ENCODE peak calls at places on chromosomes 13 and 19, in five cellular contexts. One of them, this sample, is unnamed.

GRCh38 chr13:107043016-107043957 is 475.4 kb upstream of the ARGLU1 start:
- DNase-seq in CD8-positive, alpha-beta T cell: no peak
- DNase-seq in GM12865: no peak
- DNase-seq in ovary: no peak
- DNase-seq in heart left ventricle: no peak
- DNase-seq in this sample: peak

GRCh38 chr13:114146173-114146572 is 13.8 kb upstream of the RASA3 start:
- DNase-seq in CD8-positive, alpha-beta T cell: no peak
- DNase-seq in ovary: no peak
- DNase-seq in GM12865: no peak
- DNase-seq in heart left ventricle: no peak
- DNase-seq in this sample: no peak

GRCh38 chr13:30025351-30025750 is 174.9 kb upstream of the UBL3 start:
- DNase-seq in ovary: no peak
- DNase-seq in heart left ventricle: no peak
- DNase-seq in CD8-positive, alpha-beta T cell: no peak
- DNase-seq in GM12865: no peak
- DNase-seq in this sample: no peak

GRCh38 chr13:74466015-74466414 is 331.8 kb upstream of the KLF12 start:
- DNase-seq in heart left ventricle: no peak
- DNase-seq in ovary: no peak
- DNase-seq in CD8-positive, alpha-beta T cell: no peak
- DNase-seq in GM12865: no peak
- DNase-seq in this sample: no peak

GRCh38 chr19:37877147-37877546 is 29.2 kb downstream of the WDR87 start:
- DNase-seq in CD8-positive, alpha-beta T cell: no peak
- DNase-seq in ovary: no peak
- DNase-seq in heart left ventricle: no peak
- DNase-seq in GM12865: no peak
- DNase-seq in this sample: no peak

GRCh38 chr19:19064811-19065745 is 1.3 kb downstream of the SLC25A42 start:
- DNase-seq in ovary: no peak
- DNase-seq in CD8-positive, alpha-beta T cell: peak
- DNase-seq in heart left ventricle: peak
- DNase-seq in GM12865: peak
- DNase-seq in this sample: no peak

GRCh38 chr19:38068851-38069250 is 155.2 kb downstream of the DPF1 start:
- DNase-seq in heart left ventricle: no peak
- DNase-seq in ovary: no peak
- DNase-seq in GM12865: no peak
- DNase-seq in CD8-positive, alpha-beta T cell: no peak
- DNase-seq in this sample: no peak

GRCh38 chr13:112446347-112446861 is 70.2 kb downstream of the SPACA7 start:
- DNase-seq in heart left ventricle: no peak
- DNase-seq in CD8-positive, alpha-beta T cell: no peak
- DNase-seq in GM12865: no peak
- DNase-seq in ovary: no peak
- DNase-seq in this sample: no peak

GRCh38 chr19:10219678-10220077 is 11.5 kb downstream of the S1PR2 start:
- DNase-seq in ovary: no peak
- DNase-seq in heart left ventricle: no peak
- DNase-seq in GM12865: peak
- DNase-seq in CD8-positive, alpha-beta T cell: no peak
- DNase-seq in this sample: no peak

GRCh38 chr13:111941845-111942447 is 125.0 kb upstream of the SOX1 start:
- DNase-seq in CD8-positive, alpha-beta T cell: no peak
- DNase-seq in heart left ventricle: no peak
- DNase-seq in ovary: no peak
- DNase-seq in GM12865: no peak
- DNase-seq in this sample: no peak

GRCh38 chr13:79803939-79804487 is 323.1 kb downstream of the NDFIP2 start:
- DNase-seq in ovary: no peak
- DNase-seq in heart left ventricle: no peak
- DNase-seq in CD8-positive, alpha-beta T cell: no peak
- DNase-seq in GM12865: no peak
- DNase-seq in this sample: no peak

GRCh38 chr19:2275588-2276428 is 6.2 kb downstream of the PEAK3 start:
- DNase-seq in heart left ventricle: peak
- DNase-seq in CD8-positive, alpha-beta T cell: no peak
- DNase-seq in ovary: peak
- DNase-seq in GM12865: no peak
- DNase-seq in this sample: no peak

GRCh38 chr13:60080871-60081270 is 82.9 kb downstream of the DIAPH3 start:
- DNase-seq in GM12865: no peak
- DNase-seq in heart left ventricle: no peak
- DNase-seq in CD8-positive, alpha-beta T cell: no peak
- DNase-seq in ovary: no peak
- DNase-seq in this sample: no peak

GRCh38 chr19:29858000-29858596 is 46.3 kb downstream of the CCNE1 start:
- DNase-seq in ovary: no peak
- DNase-seq in GM12865: peak
- DNase-seq in CD8-positive, alpha-beta T cell: peak
- DNase-seq in heart left ventricle: no peak
- DNase-seq in this sample: no peak

GRCh38 chr13:42065414-42065813 is 17.0 kb downstream of the DGKH start:
- DNase-seq in CD8-positive, alpha-beta T cell: no peak
- DNase-seq in GM12865: no peak
- DNase-seq in heart left ventricle: no peak
- DNase-seq in ovary: no peak
- DNase-seq in this sample: no peak

GRCh38 chr13:51928231-51928630 is 66.5 kb downstream of the CCDC70 start:
- DNase-seq in ovary: no peak
- DNase-seq in CD8-positive, alpha-beta T cell: no peak
- DNase-seq in heart left ventricle: no peak
- DNase-seq in GM12865: peak
- DNase-seq in this sample: no peak

GRCh38 chr19:18202759-18203407 is 959 bp downstream of the RAB3A start:
- DNase-seq in heart left ventricle: peak
- DNase-seq in ovary: peak
- DNase-seq in GM12865: peak
- DNase-seq in CD8-positive, alpha-beta T cell: peak
- DNase-seq in this sample: no peak

GRCh38 chr13:30971575-30971974 is 39.1 kb downstream of the TEX26 start:
- DNase-seq in CD8-positive, alpha-beta T cell: no peak
- DNase-seq in ovary: no peak
- DNase-seq in heart left ventricle: no peak
- DNase-seq in GM12865: no peak
- DNase-seq in this sample: no peak

GRCh38 chr19:5692785-5693194 is 2.7 kb downstream of the RPL36 start:
- DNase-seq in GM12865: no peak
- DNase-seq in CD8-positive, alpha-beta T cell: no peak
- DNase-seq in heart left ventricle: no peak
- DNase-seq in ovary: no peak
- DNase-seq in this sample: no peak

GRCh38 chr13:33544308-33544707 is 258.8 kb upstream of the STARD13 start:
- DNase-seq in CD8-positive, alpha-beta T cell: no peak
- DNase-seq in GM12865: no peak
- DNase-seq in heart left ventricle: no peak
- DNase-seq in ovary: no peak
- DNase-seq in this sample: no peak

GRCh38 chr19:14718522-14719113 is 28.8 kb downstream of the ZNF333 start:
- DNase-seq in GM12865: no peak
- DNase-seq in CD8-positive, alpha-beta T cell: no peak
- DNase-seq in ovary: no peak
- DNase-seq in heart left ventricle: no peak
- DNase-seq in this sample: no peak

GRCh38 chr19:55605637-55606470 is at the start of gene ZNF865:
- DNase-seq in ovary: peak
- DNase-seq in GM12865: peak
- DNase-seq in CD8-positive, alpha-beta T cell: peak
- DNase-seq in heart left ventricle: peak
- DNase-seq in this sample: peak

GRCh38 chr19:46073268-46073922 is 32.6 kb upstream of the IGFL4 start:
- DNase-seq in heart left ventricle: no peak
- DNase-seq in CD8-positive, alpha-beta T cell: no peak
- DNase-seq in GM12865: no peak
- DNase-seq in ovary: no peak
- DNase-seq in this sample: no peak

GRCh38 chr19:46944123-46944718 is 75.4 kb upstream of the NPAS1 start:
- DNase-seq in heart left ventricle: no peak
- DNase-seq in CD8-positive, alpha-beta T cell: no peak
- DNase-seq in ovary: no peak
- DNase-seq in GM12865: no peak
- DNase-seq in this sample: no peak

GRCh38 chr19:35860436-35860817 is 3.7 kb downstream of the KIRREL2 start:
- DNase-seq in heart left ventricle: no peak
- DNase-seq in ovary: no peak
- DNase-seq in CD8-positive, alpha-beta T cell: no peak
- DNase-seq in GM12865: no peak
- DNase-seq in this sample: no peak
- TF ChIP-seq CTCF in heart left ventricle: no peak
- TF ChIP-seq CTCF in ovary: no peak
- TF ChIP-seq CTCF in CD8-positive, alpha-beta T cell: no peak
- TF ChIP-seq CTCF in GM12865: no peak
- TF ChIP-seq CTCF in this sample: no peak

DNA sequence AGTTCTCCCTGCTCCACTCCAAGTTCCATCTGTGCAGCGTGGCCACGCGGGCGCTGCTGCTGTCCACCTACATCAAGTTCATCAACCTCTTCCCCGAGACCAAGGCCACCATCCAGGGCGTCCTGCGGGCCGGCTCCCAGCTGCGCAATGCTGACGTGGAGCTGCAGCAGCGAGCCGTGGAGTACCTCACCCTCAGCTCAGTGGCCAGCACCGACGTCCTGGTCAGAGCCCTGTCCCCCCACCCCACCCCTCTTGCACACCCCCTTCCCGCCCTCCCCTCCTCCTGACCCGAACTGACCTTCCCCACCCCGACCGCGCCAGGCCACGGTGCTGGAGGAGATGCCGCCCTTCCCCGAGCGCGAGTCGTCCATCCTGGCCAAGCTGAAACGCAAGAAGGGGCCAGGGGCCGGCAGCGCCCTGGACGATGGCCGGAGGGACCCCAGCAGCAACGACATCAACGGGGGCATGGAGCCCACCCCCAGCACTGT is 11.6 kb downstream of the FUZ start:
- DNase-seq in GM12865: no peak
- DNase-seq in ovary: no peak
- DNase-seq in CD8-positive, alpha-beta T cell: no peak
- DNase-seq in heart left ventricle: no peak
- DNase-seq in this sample: no peak
- H3K4me3 ChIP-seq in GM12865: no peak
- H3K4me3 ChIP-seq in ovary: peak
- H3K4me3 ChIP-seq in CD8-positive, alpha-beta T cell: no peak
- H3K4me3 ChIP-seq in heart left ventricle: peak
- H3K4me3 ChIP-seq in this sample: peak

GRCh38 chr13:108227651-108228272 is 9.6 kb downstream of the ABHD13 start:
- DNase-seq in ovary: no peak
- DNase-seq in CD8-positive, alpha-beta T cell: no peak
- DNase-seq in GM12865: peak
- DNase-seq in heart left ventricle: no peak
- DNase-seq in this sample: peak

GRCh38 chr13:108230377-108230776 is 12.2 kb downstream of the ABHD13 start:
- DNase-seq in GM12865: no peak
- DNase-seq in CD8-positive, alpha-beta T cell: no peak
- DNase-seq in heart left ventricle: no peak
- DNase-seq in ovary: no peak
- DNase-seq in this sample: no peak

GRCh38 chr13:108223850-108224503 is 5.8 kb downstream of the ABHD13 start:
- DNase-seq in heart left ventricle: no peak
- DNase-seq in GM12865: no peak
- DNase-seq in ovary: no peak
- DNase-seq in CD8-positive, alpha-beta T cell: no peak
- DNase-seq in this sample: no peak

GRCh38 chr13:108225440-108225839 is 7.2 kb downstream of the ABHD13 start:
- DNase-seq in CD8-positive, alpha-beta T cell: no peak
- DNase-seq in ovary: no peak
- DNase-seq in GM12865: peak
- DNase-seq in heart left ventricle: no peak
- DNase-seq in this sample: no peak

DNA sequence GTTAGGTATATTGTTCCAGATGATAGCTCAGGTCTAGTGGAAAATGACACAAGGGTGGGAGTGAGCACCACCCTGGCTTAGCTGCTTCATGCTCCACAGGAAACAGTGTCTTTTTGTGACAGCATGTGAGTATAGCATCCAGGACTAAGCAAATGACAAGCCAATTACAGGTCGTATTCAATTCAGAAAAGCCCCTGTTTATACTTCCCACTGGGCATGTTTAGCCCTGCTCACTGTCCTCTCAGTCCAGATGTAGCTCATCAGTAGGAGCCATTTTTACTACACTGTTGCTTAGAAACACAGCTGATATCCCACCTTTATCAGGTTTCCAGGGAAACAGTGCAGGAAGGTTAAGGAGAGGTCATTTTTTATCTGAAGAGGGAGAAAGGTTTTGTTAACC is 8.0 kb downstream of the ABHD13 start:
- DNase-seq in GM12865: peak
- DNase-seq in heart left ventricle: no peak
- DNase-seq in CD8-positive, alpha-beta T cell: no peak
- DNase-seq in ovary: no peak
- DNase-seq in this sample: no peak
- TF ChIP-seq CTCF in GM12865: no peak
- TF ChIP-seq CTCF in heart left ventricle: no peak
- TF ChIP-seq CTCF in CD8-positive, alpha-beta T cell: no peak
- TF ChIP-seq CTCF in ovary: no peak
- TF ChIP-seq CTCF in this sample: no peak

DNA sequence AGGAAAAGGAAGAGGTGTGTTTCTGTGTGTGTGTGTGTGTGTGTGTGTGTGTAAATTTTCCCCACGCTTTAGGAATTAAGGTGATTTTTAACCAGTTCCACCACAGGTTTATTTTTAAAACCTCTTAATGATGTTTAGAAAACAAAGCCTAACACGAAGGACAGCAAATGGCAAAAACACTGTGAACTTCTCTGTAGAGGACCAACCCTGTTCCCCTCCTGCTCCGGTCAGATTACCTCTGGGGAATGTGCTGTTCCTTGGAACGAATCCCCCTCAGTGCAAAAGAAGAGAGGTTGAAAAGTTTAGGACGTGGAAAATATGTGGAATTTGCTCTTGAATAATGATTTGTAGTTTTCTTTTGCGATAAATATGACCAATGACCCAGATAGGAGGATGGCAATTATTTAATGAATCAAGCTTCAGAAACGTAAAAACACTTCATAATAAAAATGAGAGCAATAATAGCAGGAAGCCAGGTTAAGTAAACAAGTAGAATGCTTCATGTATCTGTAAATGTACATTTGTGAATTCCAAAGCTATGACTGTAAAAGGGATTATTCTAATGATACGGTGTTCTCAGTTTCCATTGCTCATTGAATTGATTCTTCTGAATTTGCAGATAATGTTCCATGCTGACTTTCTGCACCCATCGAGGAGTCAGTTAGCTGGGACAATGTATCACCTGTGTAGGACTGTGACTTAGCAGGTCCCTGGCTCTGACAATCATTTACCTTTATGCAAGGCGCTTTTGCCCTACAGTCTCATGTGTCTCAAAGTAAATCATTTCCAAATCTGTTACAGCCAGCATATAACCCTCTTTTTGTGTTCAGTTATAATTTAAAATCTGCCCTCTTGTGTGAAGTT is 266.8 kb downstream of the KLF5 start:
- DNase-seq in ovary: no peak
- DNase-seq in GM12865: no peak
- DNase-seq in CD8-positive, alpha-beta T cell: no peak
- DNase-seq in heart left ventricle: no peak
- DNase-seq in this sample: no peak
- H3K4me3 ChIP-seq in ovary: no peak
- H3K4me3 ChIP-seq in GM12865: no peak
- H3K4me3 ChIP-seq in CD8-positive, alpha-beta T cell: no peak
- H3K4me3 ChIP-seq in heart left ventricle: no peak
- H3K4me3 ChIP-seq in this sample: no peak